ENCODE peak calls at places on chromosomes 4 and X, in five cellular contexts. X is fibroblast of lung, V is Peyer's patch, U is NT2/D1, P is body of pancreas. B is an unnamed sample.

GRCh38 chr4:2182981-2183380 is 58.9 kb downstream of the HAUS3 start:
- DNase-seq in X (peak; percentile 87), V (no peak), U (no peak), P (no peak), B (no peak)

GRCh38 chrX:43096830-43097229 is 318.9 kb upstream of the PPP1R2C start:
- DNase-seq in X (no peak), V (no peak), U (no peak), P (no peak), B (no peak)

GRCh38 chrX:68112321-68112720 is 321.0 kb downstream of the OPHN1 start:
- DNase-seq in X (peak; percentile 3), V (no peak), U (no peak), P (no peak), B (no peak)

GRCh38 chr4:185424905-185425599 is 712 bp downstream of the UFSP2 start:
- DNase-seq in X (peak; percentile 2), V (no peak), U (no peak), P (no peak), B (no peak)

GRCh38 chr4:161256716-161257115 is 907.1 kb downstream of the FSTL5 start:
- DNase-seq in X (no peak), V (no peak), U (peak; percentile 6), P (no peak), B (no peak)

GRCh38 chr4:55008166-55009056 is 117.0 kb downstream of the KDR start:
- DNase-seq in X (no peak), V (no peak), U (no peak), P (no peak), B (no peak)

GRCh38 chrX:98379134-98379533 is 1495.4 kb downstream of the RPA4 start:
- DNase-seq in X (no peak), V (no peak), U (no peak), P (no peak), B (no peak)

GRCh38 chrX:145484740-145485139 is 237.4 kb downstream of the SPANXN1 start:
- DNase-seq in X (no peak), V (no peak), U (no peak), P (no peak), B (no peak)

GRCh38 chrX:107204063-107204605 is 2.1 kb downstream of the NUP62CL start:
- DNase-seq in X (no peak), V (peak; percentile 80), U (no peak), P (peak; percentile 69), B (no peak)

GRCh38 chrX:47662144-47662657 is 3.2 kb upstream of the UXT start:
- DNase-seq in X (peak; percentile 77), V (no peak), U (no peak), P (peak; percentile 32), B (no peak)

GRCh38 chr4:142365386-142365785 is 480.7 kb downstream of the INPP4B start:
- DNase-seq in X (no peak), V (no peak), U (no peak), P (no peak), B (no peak)

GRCh38 chr4:46392421-46392820 is 2.5 kb upstream of the GABRA2 start:
- DNase-seq in X (no peak), V (no peak), U (no peak), P (no peak), B (no peak)

GRCh38 chrX:72314881-72315280 is 9.2 kb upstream of the CITED1 start:
- DNase-seq in X (no peak), V (no peak), U (no peak), P (no peak), B (no peak)

DNA sequence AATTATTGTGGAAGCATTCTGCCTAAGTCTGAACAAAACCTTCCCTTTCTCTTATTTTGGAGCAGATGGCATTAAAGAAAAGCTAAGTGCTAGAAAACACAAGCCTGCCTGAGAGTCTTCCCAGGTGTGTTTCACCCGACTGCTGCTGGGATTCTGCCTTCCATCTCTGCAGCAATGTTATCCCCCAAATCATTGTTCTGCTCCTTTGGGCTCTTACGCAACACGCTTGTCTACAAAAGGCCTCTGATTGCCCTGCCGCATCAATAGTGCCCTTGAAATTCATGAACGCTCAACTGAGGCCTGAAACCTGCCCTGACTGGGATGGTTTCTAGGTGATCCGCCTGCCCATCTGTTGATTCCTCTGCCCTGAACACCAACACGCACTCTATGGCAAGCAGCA is 80.3 kb downstream of the SEL1L3 start:
- DNase-seq in X (no peak), V (no peak), U (no peak), P (no peak), B (no peak)
- H3K36me3 ChIP-seq in X (no peaks in the 10 kb centered on the region), V (no peaks in the 10 kb centered on the region), U (peaks cover 21% of the 10 kb centered on the region), P (peaks cover 25% of the 10 kb centered on the region), B (peaks cover 62% of the 10 kb centered on the region)

GRCh38 chr4:153622778-153623240 is 61.3 kb upstream of the TLR2 start:
- DNase-seq in X (no peak), V (no peak), U (no peak), P (no peak), B (no peak)

GRCh38 chr4:153623491-153623890 is 60.6 kb upstream of the TLR2 start:
- DNase-seq in X (no peak), V (no peak), U (no peak), P (no peak), B (no peak)

GRCh38 chr4:153619811-153620210 is 64.3 kb upstream of the TLR2 start:
- DNase-seq in X (no peak), V (no peak), U (no peak), P (no peak), B (no peak)

GRCh38 chr4:153620352-153620751 is 63.7 kb upstream of the TLR2 start:
- DNase-seq in X (peak; percentile 24), V (no peak), U (no peak), P (no peak), B (no peak)

GRCh38 chr4:153622093-153622492 is 62.0 kb upstream of the TLR2 start:
- DNase-seq in X (no peak), V (no peak), U (no peak), P (no peak), B (no peak)
- H3K36me3 ChIP-seq in X (peaks cover 7% of the 10 kb centered on the region), V (no peaks in the 10 kb centered on the region), U (peaks cover 50% of the 10 kb centered on the region), P (peaks cover 58% of the 10 kb centered on the region), B (peaks cover 91% of the 10 kb centered on the region)

GRCh38 chr4:32189788-32190187 is 1469.6 kb downstream of the PCDH7 start:
- DNase-seq in X (no peak), V (no peak), U (no peak), P (no peak), B (no peak)
- H3K36me3 ChIP-seq in X (no peaks in the 10 kb centered on the region), V (no peaks in the 10 kb centered on the region), U (no peaks in the 10 kb centered on the region), P (no peaks in the 10 kb centered on the region), B (no peaks in the 10 kb centered on the region)

GRCh38 chr4:21195682-21196081 is 495.4 kb downstream of the PACRGL start:
- DNase-seq in X (no peak), V (no peak), U (no peak), P (no peak), B (no peak)
- H3K36me3 ChIP-seq in X (no peaks in the 10 kb centered on the region), V (no peaks in the 10 kb centered on the region), U (no peaks in the 10 kb centered on the region), P (no peaks in the 10 kb centered on the region), B (no peaks in the 10 kb centered on the region)

DNA sequence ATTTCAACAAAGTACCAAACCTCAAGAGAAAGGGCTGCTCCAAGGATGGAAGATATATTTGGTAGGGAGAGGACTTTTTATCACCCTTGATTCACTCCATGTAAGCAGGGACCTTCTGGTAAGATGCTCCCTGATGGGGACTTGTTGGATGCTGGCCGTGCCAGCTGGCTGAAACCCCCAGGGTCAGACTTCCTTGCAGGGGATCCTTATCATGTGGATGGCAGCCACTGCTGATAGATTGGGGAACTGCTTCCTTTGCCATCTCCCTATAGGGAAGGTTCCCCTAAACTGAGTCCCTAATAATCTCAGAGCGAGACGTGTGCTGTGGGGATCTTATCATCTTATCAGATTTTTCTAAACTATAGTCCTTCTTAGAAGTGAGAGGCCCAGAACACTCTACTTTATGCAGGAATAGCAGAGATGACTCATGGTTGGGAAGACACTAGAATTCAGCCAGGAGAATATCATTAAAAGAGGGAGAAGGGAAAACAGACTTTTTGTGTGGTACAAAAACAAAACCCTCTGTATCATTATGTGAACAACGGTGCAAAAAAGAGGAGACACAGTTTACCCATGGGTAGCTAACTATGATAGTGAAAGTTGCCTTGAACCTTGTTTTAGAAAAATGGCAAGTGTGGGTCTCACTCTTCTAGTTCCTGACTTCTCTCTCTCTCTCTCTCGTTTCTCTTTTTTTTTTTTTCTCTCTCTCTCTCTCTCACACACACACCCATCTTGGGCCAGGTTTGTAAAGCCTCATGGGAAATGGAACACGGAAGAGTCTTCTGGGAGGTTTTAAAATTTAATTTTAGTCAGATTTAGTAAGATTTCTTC is 16.1 kb downstream of the RHOH start:
- DNase-seq in X (peak; percentile 31), V (no peak), U (no peak), P (no peak), B (no peak)
- H3K36me3 ChIP-seq in X (no peaks in the 10 kb centered on the region), V (no peaks in the 10 kb centered on the region), U (no peaks in the 10 kb centered on the region), P (no peaks in the 10 kb centered on the region), B (peaks cover 34% of the 10 kb centered on the region)

DNA sequence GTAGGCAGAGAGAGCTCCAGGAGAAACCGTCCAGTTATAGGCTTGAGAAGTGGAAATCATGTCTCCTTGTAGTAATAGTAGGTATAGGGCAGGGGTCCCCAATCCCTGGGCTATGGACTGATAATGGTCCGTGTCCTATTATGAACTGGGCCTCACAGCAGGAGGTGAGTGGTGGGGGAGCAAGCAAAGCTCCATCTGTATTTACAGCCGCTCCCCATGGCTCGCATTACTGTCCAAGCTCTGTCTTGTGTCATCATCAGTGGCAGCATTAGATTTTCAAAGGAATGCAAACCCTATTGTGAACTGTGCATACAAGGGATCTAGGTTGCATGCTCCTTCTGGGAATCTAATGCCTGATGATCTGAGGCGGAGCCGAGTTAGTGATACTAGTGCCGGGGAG is 67.5 kb downstream of the MRPL1 start:
- DNase-seq in X (no peak), V (no peak), U (no peak), P (no peak), B (no peak)
- H3K36me3 ChIP-seq in X (no peaks in the 10 kb centered on the region), V (no peaks in the 10 kb centered on the region), U (peaks cover 13% of the 10 kb centered on the region), P (no peaks in the 10 kb centered on the region), B (peaks cover 4% of the 10 kb centered on the region)

GRCh38 chrX:154363706-154364439 is 10.6 kb downstream of the FLNA start:
- DNase-seq in X (no peak), V (no peak), U (no peak), P (no peak), B (no peak)

GRCh38 chrX:154367474-154368308 is 6.7 kb downstream of the FLNA start:
- DNase-seq in X (no peak), V (no peak), U (no peak), P (no peak), B (no peak)

GRCh38 chrX:154365997-154366665 is 8.3 kb downstream of the FLNA start:
- DNase-seq in X (no peak), V (no peak), U (no peak), P (no peak), B (no peak)

GRCh38 chrX:154366666-154367055 is 7.8 kb downstream of the FLNA start:
- DNase-seq in X (peak; percentile 50), V (no peak), U (no peak), P (no peak), B (no peak)

GRCh38 chrX:154365052-154365600 is 9.3 kb downstream of the FLNA start:
- DNase-seq in X (no peak), V (no peak), U (no peak), P (no peak), B (no peak)
- H3K36me3 ChIP-seq in X (peaks cover 51% of the 10 kb centered on the region), V (no peaks in the 10 kb centered on the region), U (peaks cover 81% of the 10 kb centered on the region), P (no peaks in the 10 kb centered on the region), B (peaks cover 76% of the 10 kb centered on the region)

GRCh38 chr4:901192-901910 is 30.8 kb downstream of the GAK start:
- DNase-seq in X (no peak), V (no peak), U (no peak), P (no peak), B (no peak)
- H3K36me3 ChIP-seq in X (peaks cover 13% of the 10 kb centered on the region), V (no peaks in the 10 kb centered on the region), U (peaks cover 86% of the 10 kb centered on the region), P (peaks cover 6% of the 10 kb centered on the region), B (peaks cover 42% of the 10 kb centered on the region)